ENCODE peak calls at places on chromosomes 12 and 14, in eight cellular contexts. I, A, T, Q, Y, M, U and F are unnamed samples. For H3K4me1 and H3K36me3, the result is how much of the 10 kb centered on the place peaks cover.

GRCh38 chr14:37610945-37611523 is 15.6 kb downstream of the TTC6 start:
- DNase-seq in M (no peak), Y (no peak), I (no peak), A (no peak), U (no peak), T (no peak), Q (no peak), F (no peak)

GRCh38 chr12:67155863-67156262 is 113.3 kb upstream of the CAND1 start:
- DNase-seq in I (no peak), Y (no peak), Q (no peak), A (no peak), T (no peak), M (no peak), U (no peak), F (no peak)

GRCh38 chr14:99316281-99317163 is 44.5 kb upstream of the BCL11B start:
- DNase-seq in I (no peak), Q (no peak), U (no peak), T (no peak), Y (no peak), M (no peak), A (no peak), F (no peak)

GRCh38 chr12:88419794-88420193 is 160.5 kb downstream of the KITLG start:
- DNase-seq in T (no peak), A (no peak), M (no peak), Q (no peak), Y (no peak), U (no peak), I (no peak), F (no peak)

GRCh38 chr12:52061470-52062166 is 8.2 kb upstream of the ATG101 start:
- DNase-seq in I (no peak), Q (no peak), A (no peak), M (no peak), Y (no peak), T (peak), U (no peak), F (no peak)

GRCh38 chr12:12474471-12474928 is 88.2 kb downstream of the DUSP16 start:
- DNase-seq in A (no peak), T (no peak), Q (no peak), I (no peak), M (peak), U (no peak), Y (no peak), F (no peak)

GRCh38 chr12:6020930-6021329 is 75.9 kb upstream of the ANO2 start:
- DNase-seq in T (no peak), U (no peak), A (no peak), Q (no peak), M (no peak), I (no peak), Y (peak), F (no peak)

GRCh38 chr14:39175445-39176262 is 600 bp downstream of the PNN start:
- DNase-seq in A (peak), M (no peak), Q (no peak), U (no peak), I (no peak), Y (no peak), T (no peak), F (no peak)

GRCh38 chr12:68292157-68292940 is 38.9 kb upstream of the IL22 start:
- DNase-seq in Q (no peak), Y (no peak), T (no peak), M (no peak), A (no peak), U (no peak), I (no peak), F (no peak)

GRCh38 chr12:121072147-121072546 is 33.1 kb upstream of the OASL start:
- DNase-seq in A (no peak), M (no peak), U (peak), I (no peak), Q (no peak), Y (no peak), T (no peak), F (no peak)

GRCh38 chr12:50119387-50119786 is 7.4 kb downstream of the COX14 start:
- DNase-seq in M (no peak), Q (no peak), T (no peak), Y (no peak), U (no peak), A (no peak), I (no peak), F (no peak)

GRCh38 chr14:103074699-103075341 is 9.2 kb upstream of the LBHD2 start:
- DNase-seq in T (peak), U (peak), M (no peak), Y (no peak), A (peak), Q (no peak), I (peak), F (peak)

GRCh38 chr14:56138987-56139386 is 20.8 kb downstream of the PELI2 start:
- DNase-seq in U (no peak), T (no peak), M (no peak), Q (no peak), Y (no peak), A (no peak), I (no peak), F (no peak)

GRCh38 chr12:95440401-95440800 is 33.6 kb upstream of the METAP2 start:
- DNase-seq in Y (no peak), U (no peak), T (no peak), A (no peak), I (no peak), M (no peak), Q (no peak), F (no peak)

GRCh38 chr12:121949643-121950397 is 31.4 kb downstream of the CFAP251 start:
- DNase-seq in I (no peak), M (no peak), U (no peak), Y (no peak), T (no peak), Q (no peak), A (no peak), F (no peak)

GRCh38 chr14:60658909-60659585 is 9.8 kb upstream of the SIX1 start:
- DNase-seq in Q (no peak), I (no peak), T (no peak), M (no peak), U (no peak), Y (no peak), A (no peak), F (no peak)

GRCh38 chr12:76515271-76515670 is 44.3 kb downstream of the OSBPL8 start:
- DNase-seq in U (no peak), I (no peak), T (no peak), Y (no peak), A (no peak), M (no peak), Q (no peak), F (no peak)

GRCh38 chr12:26691234-26691970 is 141.6 kb downstream of the ITPR2 start:
- DNase-seq in I (no peak), A (peak), U (no peak), M (no peak), Q (no peak), T (peak), Y (no peak), F (no peak)

GRCh38 chr12:62882140-62882539 is 52.8 kb downstream of the PPM1H start:
- DNase-seq in M (no peak), I (no peak), U (no peak), T (no peak), A (no peak), Q (no peak), Y (no peak), F (no peak)

GRCh38 chr12:49283541-49284429 is 11.2 kb upstream of the PRPH start:
- DNase-seq in Y (no peak), T (no peak), I (no peak), A (no peak), M (no peak), Q (no peak), U (no peak), F (peak)

GRCh38 chr12:10716277-10716676 is 6.8 kb downstream of the YBX3 start:
- DNase-seq in I (no peak), Y (no peak), Q (no peak), A (no peak), U (no peak), T (no peak), M (no peak), F (no peak)

GRCh38 chr14:92637228-92637627 is 111.2 kb downstream of the LGMN start:
- DNase-seq in T (no peak), Y (no peak), M (no peak), A (peak), U (no peak), I (no peak), Q (no peak), F (no peak)

GRCh38 chr14:68307769-68308168 is 485.1 kb downstream of the ZFP36L1 start:
- DNase-seq in Y (peak), U (no peak), A (no peak), T (no peak), Q (no peak), M (no peak), I (no peak), F (no peak)

GRCh38 chr14:92456215-92457017 is 57.2 kb upstream of the RIN3 start:
- DNase-seq in A (peak), U (peak), I (peak), Q (peak), Y (peak), M (no peak), T (peak), F (peak)

GRCh38 chr12:46677749-46678148 is 148.0 kb downstream of the SLC38A4 start:
- DNase-seq in T (no peak), Y (no peak), Q (no peak), M (no peak), A (peak), U (no peak), I (no peak), F (no peak)

GRCh38 chr12:7079826-7080125 is 12.5 kb downstream of the C1R start:
- DNase-seq in T (no peak), Q (no peak), Y (no peak), M (no peak), I (no peak), A (no peak), U (no peak), F (no peak)

GRCh38 chr14:39232554-39233415 is 930 bp upstream of the MIA2 start:
- DNase-seq in I (no peak), Y (no peak), U (no peak), T (no peak), M (no peak), A (no peak), Q (no peak), F (no peak)

GRCh38 chr12:43789941-43790340 is 16.2 kb downstream of the TWF1 start:
- DNase-seq in A (no peak), I (no peak), T (no peak), M (no peak), Q (no peak), U (no peak), Y (no peak), F (no peak)

GRCh38 chr14:33589334-33589733 is 361.5 kb downstream of the EGLN3 start:
- DNase-seq in M (no peak), T (no peak), A (no peak), I (no peak), Q (no peak), U (no peak), Y (peak), F (no peak)

GRCh38 chr12:39441963-39442894 is 691 bp downstream of the KIF21A start:
- DNase-seq in I (peak), Y (peak), A (peak), U (peak), Q (no peak), T (peak), M (no peak), F (peak)

GRCh38 chr14:53411110-53411509 is 258.0 kb upstream of the DDHD1 start:
- DNase-seq in U (no peak), Q (no peak), A (no peak), T (no peak), M (no peak), Y (no peak), I (no peak), F (no peak)

GRCh38 chr12:80086025-80086424 is 13.3 kb upstream of the OTOGL start:
- DNase-seq in I (no peak), A (no peak), Q (no peak), T (no peak), M (no peak), U (no peak), Y (no peak), F (no peak)

GRCh38 chr14:72616294-72616693 is 277.6 kb downstream of the DPF3 start:
- DNase-seq in M (peak), T (no peak), Y (no peak), U (no peak), A (no peak), Q (peak), I (no peak), F (no peak)

GRCh38 chr14:23445773-23446172 is 10.3 kb upstream of the MYH7 start:
- DNase-seq in T (no peak), M (no peak), Y (no peak), A (no peak), Q (no peak), I (no peak), U (peak), F (no peak)

GRCh38 chr12:103758310-103759089 is 82.5 kb downstream of the NT5DC3 start:
- DNase-seq in U (no peak), Q (no peak), M (no peak), A (no peak), Y (no peak), T (no peak), I (peak), F (no peak)

GRCh38 chr14:104701383-104702076 is 12.1 kb downstream of the INF2 start:
- DNase-seq in M (no peak), U (no peak), T (no peak), I (no peak), A (no peak), Q (no peak), Y (no peak), F (no peak)

GRCh38 chr14:55419663-55420062 is 8.0 kb upstream of the ATG14 start:
- DNase-seq in U (no peak), Q (no peak), Y (no peak), M (no peak), T (no peak), A (no peak), I (no peak), F (no peak)

DNA sequence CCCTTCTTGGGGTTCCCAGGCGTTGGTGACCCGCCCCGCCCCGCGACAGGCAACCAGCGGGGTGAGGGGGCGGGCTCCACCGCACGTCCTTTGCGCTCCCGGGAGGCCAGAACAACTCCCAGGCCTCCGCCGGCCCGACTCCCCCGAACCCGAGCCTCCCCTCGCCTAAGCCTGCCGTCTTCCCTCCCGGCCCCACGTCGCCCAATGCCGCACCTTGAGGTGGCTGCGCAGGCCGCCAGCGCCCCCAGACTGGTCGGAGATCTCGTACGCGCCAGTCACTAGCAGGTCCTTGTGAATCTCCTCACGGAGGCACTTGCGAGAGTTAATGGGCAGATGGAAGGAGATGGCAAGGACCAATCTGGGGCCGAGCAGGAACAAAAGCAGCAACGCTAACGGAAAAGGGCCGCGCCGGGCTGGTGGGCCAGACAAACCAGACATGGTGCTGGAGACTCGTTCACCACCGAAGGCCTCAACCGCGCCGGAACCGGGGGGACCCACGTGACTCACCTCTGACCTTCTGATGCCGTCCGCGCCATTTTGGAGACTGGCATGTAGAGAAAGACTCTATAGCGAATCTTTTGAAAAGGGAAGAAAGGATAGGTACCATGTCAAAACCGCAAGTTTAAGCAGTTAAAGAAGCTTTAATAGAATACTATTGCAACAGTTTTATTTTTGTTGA is at the start of gene TMED10:
- DNase-seq in U (peak), Q (no peak), M (peak), A (peak), I (peak), Y (peak), T (peak), F (peak)
- TF ChIP-seq CTCF in U (no peak), Q (no peak), M (no peak), A (no peak), I (no peak), Y (no peak), T (no peak), F (no peak)

GRCh38 chr14:35401422-35401729 is 3.2 kb downstream of the NFKBIA start:
- DNase-seq in Q (no peak), I (no peak), T (no peak), U (no peak), A (no peak), Y (no peak), M (no peak), F (no peak)
- H3K4me1 ChIP-seq in Q (half or more), I (under half), T (under half), U (half or more), A (under half), Y (under half), M (under half), F (under half)

GRCh38 chr12:111453071-111453989 is 47.6 kb downstream of the SH2B3 start:
- DNase-seq in M (no peak), U (peak), T (no peak), Q (no peak), Y (no peak), I (no peak), A (no peak), F (peak)

GRCh38 chr12:111457071-111457470 is 51.3 kb downstream of the SH2B3 start:
- DNase-seq in M (no peak), A (no peak), Y (no peak), U (no peak), T (no peak), I (no peak), Q (no peak), F (no peak)

GRCh38 chr12:111455448-111456320 is 50.0 kb downstream of the SH2B3 start:
- DNase-seq in Q (no peak), U (peak), A (no peak), Y (no peak), I (no peak), T (no peak), M (no peak), F (peak)

GRCh38 chr12:111454311-111454710 is 48.6 kb downstream of the SH2B3 start:
- DNase-seq in Y (no peak), U (peak), I (no peak), M (no peak), A (no peak), Q (no peak), T (no peak), F (no peak)

GRCh38 chr12:111454716-111455447 is 49.2 kb downstream of the SH2B3 start:
- DNase-seq in I (no peak), M (no peak), A (no peak), Y (no peak), U (peak), T (no peak), Q (no peak), F (peak)
- H3K36me3 ChIP-seq in I (under half), M (under half), A (half or more), Y (under half), U (half or more), T (under half), Q (under half), F (under half)

DNA sequence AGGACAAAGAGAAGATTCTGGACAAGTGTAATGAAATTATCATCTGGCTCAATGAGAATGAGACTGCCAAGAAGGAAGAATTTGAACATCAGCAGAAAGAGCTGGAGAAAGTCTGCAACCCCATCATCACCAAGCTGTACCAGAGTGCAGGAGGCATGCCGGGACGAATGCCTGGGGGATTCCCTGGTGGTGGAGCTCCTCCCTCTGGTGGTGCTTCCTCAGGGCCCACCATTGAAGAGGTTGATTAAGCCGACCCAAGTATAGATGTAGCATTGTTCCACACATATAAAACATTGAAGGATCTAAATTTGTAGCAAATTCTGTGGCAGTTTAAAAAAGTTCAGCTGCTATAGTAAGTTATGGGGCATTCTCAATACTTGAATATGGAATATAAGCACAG is 174.3 kb upstream of the CCND2 start:
- DNase-seq in I (no peak), M (no peak), T (no peak), A (no peak), U (peak), Y (no peak), Q (no peak), F (no peak)
- TF ChIP-seq CTCF in I (no peak), M (no peak), T (no peak), A (no peak), U (no peak), Y (no peak), Q (no peak), F (no peak)

GRCh38 chr12:124028560-124028935 is 55.5 kb downstream of the ZNF664 start:
- DNase-seq in Y (no peak), U (no peak), Q (no peak), T (no peak), I (no peak), M (no peak), A (no peak), F (no peak)
- H3K4me1 ChIP-seq in Y (under half), U (under half), Q (under half), T (under half), I (under half), M (under half), A (under half), F (half or more)

DNA sequence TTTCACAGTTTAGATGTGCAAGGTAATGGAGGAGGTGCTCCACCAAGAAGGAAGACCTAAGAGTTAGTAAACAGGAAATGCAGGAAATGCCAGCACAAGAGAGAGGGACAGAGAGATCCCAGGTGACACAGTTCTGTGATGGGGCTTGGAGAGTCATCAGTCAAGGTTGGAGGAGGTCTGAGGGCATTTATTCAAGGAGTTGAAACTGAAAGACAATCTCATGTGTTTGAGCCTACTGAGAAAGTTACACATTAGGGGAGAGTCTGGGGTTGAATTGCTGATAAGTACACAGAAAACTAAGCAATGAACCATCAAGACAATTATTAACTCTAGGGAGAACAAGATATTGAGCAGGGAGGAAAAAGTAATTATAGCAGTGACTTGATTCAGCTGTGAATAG is 138.5 kb downstream of the ANO6 start:
- DNase-seq in A (no peak), Q (no peak), T (no peak), I (no peak), Y (no peak), M (no peak), U (no peak), F (no peak)
- H3K36me3 ChIP-seq in A (under half), Q (under half), T (under half), I (under half), Y (under half), M (under half), U (under half), F (under half)